ENCODE peak calls at places on chromosome 1, in six cellular contexts. S is astrocyte of the cerebellum, W is endothelial cell of umbilical vein, C is tibial nerve, T is cardiac fibroblast, L is left lung. R is an unnamed sample.

GRCh38 chr1:72397786-72398185 is 115.4 kb upstream of the NEGR1 start:
- DNase-seq in S (peak), W (peak), C (no peak), T (peak), L (no peak), R (no peak)

GRCh38 chr1:30523055-30524020 is 200.0 kb downstream of the MATN1 start:
- DNase-seq in S (peak), W (no peak), C (no peak), T (peak), L (no peak), R (peak)

GRCh38 chr1:200346744-200347143 is 63.1 kb downstream of the ZNF281 start:
- DNase-seq in S (no peak), W (no peak), C (no peak), T (peak), L (no peak), R (no peak)

GRCh38 chr1:209890606-209891330 is 47.2 kb upstream of the SYT14 start:
- DNase-seq in S (no peak), W (peak), C (no peak), T (no peak), L (no peak), R (no peak)

GRCh38 chr1:79042117-79042516 is 35.6 kb upstream of the ADGRL4 start:
- DNase-seq in S (peak), W (peak), C (no peak), T (peak), L (no peak), R (no peak)

GRCh38 chr1:74193908-74194307 is 4.1 kb downstream of the LRRIQ3 start:
- DNase-seq in S (peak), W (no peak), C (no peak), T (peak), L (no peak), R (no peak)

GRCh38 chr1:235079443-235079967 is 49.1 kb downstream of the TOMM20 start:
- DNase-seq in S (no peak), W (peak), C (no peak), T (no peak), L (peak), R (no peak)

GRCh38 chr1:114956570-114956969 is 73.1 kb upstream of the TSHB start:
- DNase-seq in S (no peak), W (peak), C (no peak), T (peak), L (no peak), R (no peak)

GRCh38 chr1:239558559-239558958 is 172.2 kb downstream of the CHRM3 start:
- DNase-seq in S (no peak), W (no peak), C (no peak), T (no peak), L (no peak), R (no peak)

GRCh38 chr1:109167114-109167513 is 46.6 kb upstream of the SARS1 start:
- DNase-seq in S (no peak), W (no peak), C (no peak), T (peak), L (no peak), R (no peak)

GRCh38 chr1:165696625-165697100 is 1.7 kb downstream of the ALDH9A1 start:
- DNase-seq in S (peak), W (peak), C (no peak), T (peak), L (no peak), R (no peak)

GRCh38 chr1:15429701-15430149 is 8.5 kb upstream of the CTRC start:
- DNase-seq in S (no peak), W (no peak), C (no peak), T (no peak), L (no peak), R (no peak)

GRCh38 chr1:9763914-9764313 is 59.9 kb downstream of the CLSTN1 start:
- DNase-seq in S (no peak), W (no peak), C (no peak), T (no peak), L (no peak), R (no peak)

GRCh38 chr1:17128361-17128760 is 9.1 kb upstream of the PADI2 start:
- DNase-seq in S (peak), W (peak), C (no peak), T (peak), L (no peak), R (no peak)

GRCh38 chr1:2829846-2830615 is 28.5 kb upstream of the TTC34 start:
- DNase-seq in S (no peak), W (no peak), C (no peak), T (no peak), L (peak), R (no peak)

GRCh38 chr1:202505356-202505755 is 156.9 kb downstream of the PPP1R12B start:
- DNase-seq in S (peak), W (peak), C (no peak), T (peak), L (no peak), R (no peak)

GRCh38 chr1:84621553-84621952 is 47.3 kb upstream of the CTBS start:
- DNase-seq in S (no peak), W (no peak), C (no peak), T (no peak), L (no peak), R (no peak)

GRCh38 chr1:96865731-96866684 is 144.4 kb downstream of the PTBP2 start:
- DNase-seq in S (peak), W (peak), C (no peak), T (peak), L (no peak), R (no peak)

GRCh38 chr1:219188331-219188803 is 14.7 kb downstream of the LYPLAL1 start:
- DNase-seq in S (no peak), W (peak), C (no peak), T (no peak), L (no peak), R (no peak)

GRCh38 chr1:21614419-21615115 is 54.6 kb downstream of the RAP1GAP start:
- DNase-seq in S (no peak), W (no peak), C (no peak), T (no peak), L (no peak), R (no peak)

GRCh38 chr1:37056201-37056764 is 22.0 kb upstream of the GRIK3 start:
- DNase-seq in S (no peak), W (no peak), C (no peak), T (no peak), L (no peak), R (no peak)

GRCh38 chr1:211638723-211639122 is 36.7 kb downstream of the NEK2 start:
- DNase-seq in S (no peak), W (no peak), C (no peak), T (peak), L (no peak), R (no peak)

GRCh38 chr1:217524787-217525520 is 105.9 kb downstream of the GPATCH2 start:
- DNase-seq in S (no peak), W (peak), C (no peak), T (peak), L (no peak), R (no peak)

GRCh38 chr1:196690582-196690981 is 38.7 kb downstream of the CFH start:
- DNase-seq in S (no peak), W (no peak), C (no peak), T (no peak), L (no peak), R (no peak)

GRCh38 chr1:44780583-44781121 is 5.3 kb downstream of the RPS8 start:
- DNase-seq in S (no peak), W (no peak), C (no peak), T (no peak), L (peak), R (no peak)

GRCh38 chr1:11790880-11791715 is 14.7 kb downstream of the MTHFR start:
- DNase-seq in S (peak), W (peak), C (peak), T (peak), L (peak), R (no peak)

GRCh38 chr1:31699341-31699891 is 4.4 kb downstream of the COL16A1 start:
- DNase-seq in S (no peak), W (no peak), C (no peak), T (no peak), L (peak), R (no peak)

GRCh38 chr1:206912445-206913095 is 9.2 kb downstream of the FCMR start:
- DNase-seq in S (peak), W (peak), C (peak), T (peak), L (no peak), R (no peak)

GRCh38 chr1:217343907-217344306 is 287.0 kb downstream of the GPATCH2 start:
- DNase-seq in S (no peak), W (no peak), C (no peak), T (no peak), L (no peak), R (no peak)

GRCh38 chr1:35500439-35500838 is 56.8 kb downstream of the KIAA0319L start:
- DNase-seq in S (no peak), W (no peak), C (no peak), T (no peak), L (no peak), R (no peak)

GRCh38 chr1:218516526-218516925 is 171.4 kb downstream of the TGFB2 start:
- DNase-seq in S (no peak), W (no peak), C (no peak), T (peak), L (no peak), R (no peak)

GRCh38 chr1:145995964-145996432 is 381 bp downstream of the TXNIP start:
- DNase-seq in S (no peak), W (peak), C (no peak), T (no peak), L (no peak), R (no peak)

GRCh38 chr1:236980673-236981072 is 23.6 kb downstream of the MT1HL1 start:
- DNase-seq in S (no peak), W (no peak), C (no peak), T (no peak), L (no peak), R (no peak)

GRCh38 chr1:214414691-214415090 is 133.7 kb downstream of the SMYD2 start:
- DNase-seq in S (no peak), W (no peak), C (no peak), T (no peak), L (no peak), R (no peak)

GRCh38 chr1:36872858-36873257 is 161.5 kb downstream of the GRIK3 start:
- DNase-seq in S (no peak), W (no peak), C (no peak), T (no peak), L (no peak), R (peak)

GRCh38 chr1:115655307-115655664 is 13.5 kb downstream of the VANGL1 start:
- DNase-seq in S (no peak), W (no peak), C (no peak), T (no peak), L (no peak), R (no peak)

GRCh38 chr1:46019348-46019747 is 113.1 kb downstream of the PIK3R3 start:
- DNase-seq in S (no peak), W (no peak), C (no peak), T (no peak), L (no peak), R (no peak)

GRCh38 chr1:93200714-93201113 is 20.2 kb downstream of the CCDC18 start:
- DNase-seq in S (no peak), W (no peak), C (no peak), T (no peak), L (no peak), R (no peak)

GRCh38 chr1:82091729-82092128 is 291.0 kb downstream of the ADGRL2 start:
- DNase-seq in S (no peak), W (no peak), C (no peak), T (peak), L (no peak), R (no peak)
- TF ChIP-seq CTCF in S (peak), W (no peak), C (no peak), T (peak), L (no peak), R (no peak)

DNA sequence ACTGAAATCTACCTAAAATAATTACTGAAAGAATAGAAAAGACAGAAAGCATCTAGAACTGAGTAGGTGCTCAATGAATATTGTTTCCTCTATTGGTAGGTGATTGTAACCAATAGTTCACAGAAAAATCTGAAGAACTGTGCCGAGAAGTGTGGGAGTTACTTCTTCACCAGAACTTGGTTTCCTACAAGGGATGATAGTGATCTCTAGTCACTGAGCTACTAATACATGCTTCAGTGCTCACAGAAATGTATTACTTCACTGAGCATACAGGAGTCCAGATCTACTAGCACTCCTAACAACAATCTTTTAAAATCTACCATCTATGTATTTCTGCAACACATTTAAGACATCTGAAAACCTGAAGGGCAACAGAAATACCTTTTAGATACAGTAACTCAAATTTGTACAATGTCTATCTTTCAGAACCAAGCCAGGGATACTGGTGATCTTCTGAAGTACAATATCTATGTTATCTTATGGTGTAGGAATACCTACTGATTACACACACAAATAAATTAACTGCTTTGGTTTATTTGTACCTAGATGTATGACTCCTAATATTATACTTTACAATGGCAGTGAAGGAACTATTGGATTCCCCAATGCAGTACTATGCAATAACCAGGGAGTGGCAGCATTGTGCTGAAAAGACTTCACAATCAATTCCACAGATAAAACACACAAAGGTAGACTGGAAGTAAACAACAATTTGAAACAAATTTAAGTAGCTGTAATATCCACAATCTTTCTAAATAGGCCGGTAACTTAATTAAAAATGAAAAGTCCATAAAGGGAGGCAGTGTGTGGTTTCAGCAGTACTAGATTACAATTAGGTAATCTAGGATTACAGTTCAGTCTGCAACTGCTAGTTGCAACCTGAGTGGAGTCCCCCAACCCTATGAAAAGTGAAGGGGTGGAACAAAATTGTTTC is 243.0 kb downstream of the SLC45A1 start:
- DNase-seq in S (peak), W (peak), C (no peak), T (peak), L (no peak), R (no peak)
- TF ChIP-seq CTCF in S (peak), W (peak), C (peak), T (peak), L (peak), R (peak)

GRCh38 chr1:53541263-53541625 is 82.0 kb downstream of the DMRTB1 start:
- DNase-seq in S (no peak), W (no peak), C (no peak), T (no peak), L (peak), R (no peak)

GRCh38 chr1:53542551-53542950 is 83.4 kb downstream of the DMRTB1 start:
- DNase-seq in S (no peak), W (no peak), C (no peak), T (no peak), L (peak), R (no peak)

GRCh38 chr1:53543130-53543770 is 84.1 kb downstream of the DMRTB1 start:
- DNase-seq in S (no peak), W (no peak), C (no peak), T (no peak), L (peak), R (no peak)

GRCh38 chr1:53540604-53541262 is 81.5 kb downstream of the DMRTB1 start:
- DNase-seq in S (no peak), W (no peak), C (no peak), T (no peak), L (peak), R (no peak)

GRCh38 chr1:53541761-53542550 is 82.8 kb downstream of the DMRTB1 start:
- DNase-seq in S (peak), W (no peak), C (no peak), T (peak), L (peak), R (no peak)
- TF ChIP-seq CTCF in S (peak), W (peak), C (no peak), T (peak), L (no peak), R (peak)

GRCh38 chr1:171081994-171082295 is 8.8 kb upstream of the FMO3 start:
- DNase-seq in S (no peak), W (no peak), C (no peak), T (no peak), L (no peak), R (no peak)

GRCh38 chr1:171083222-171083621 is 7.5 kb upstream of the FMO3 start:
- DNase-seq in S (no peak), W (no peak), C (no peak), T (no peak), L (no peak), R (no peak)

GRCh38 chr1:171084879-171085278 is 5.8 kb upstream of the FMO3 start:
- DNase-seq in S (no peak), W (no peak), C (no peak), T (no peak), L (no peak), R (no peak)

GRCh38 chr1:171084091-171084490 is 6.6 kb upstream of the FMO3 start:
- DNase-seq in S (no peak), W (no peak), C (no peak), T (no peak), L (no peak), R (no peak)

GRCh38 chr1:171081220-171081993 is 9.3 kb upstream of the FMO3 start:
- DNase-seq in S (peak), W (peak), C (no peak), T (peak), L (no peak), R (no peak)
- TF ChIP-seq CTCF in S (no peak), W (no peak), C (peak), T (peak), L (no peak), R (peak)

DNA sequence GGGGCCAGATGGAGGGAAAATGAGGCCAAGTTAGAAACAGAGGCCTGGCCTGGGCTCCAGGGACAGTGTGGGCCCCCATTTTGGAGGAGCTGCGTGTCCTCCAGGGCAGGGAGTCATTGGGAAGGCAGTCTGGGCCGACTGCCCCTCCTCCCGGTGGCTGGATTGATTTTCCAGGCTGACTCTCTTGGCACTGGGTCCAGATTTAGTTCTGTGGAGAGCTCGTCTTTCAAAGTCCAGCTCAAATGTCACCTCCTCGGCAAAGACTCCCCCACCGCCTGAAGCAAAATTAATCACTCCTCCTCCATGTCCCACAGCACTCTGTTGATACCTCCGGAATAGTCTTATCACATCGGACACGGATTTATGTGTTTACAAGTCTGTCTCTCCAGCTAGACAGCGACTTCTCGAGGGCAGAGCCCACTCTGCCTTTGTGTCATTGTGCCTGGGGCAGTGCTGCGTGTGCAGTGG is 175.1 kb downstream of the CAMTA1 start:
- DNase-seq in S (peak), W (peak), C (no peak), T (peak), L (no peak), R (no peak)
- TF ChIP-seq CTCF in S (no peak), W (no peak), C (no peak), T (no peak), L (no peak), R (no peak)

GRCh38 chr1:24424990-24425389 is 9.4 kb downstream of the NIPAL3 start:
- DNase-seq in S (no peak), W (no peak), C (no peak), T (no peak), L (no peak), R (no peak)

GRCh38 chr1:24424207-24424606 is 8.6 kb downstream of the NIPAL3 start:
- DNase-seq in S (no peak), W (no peak), C (no peak), T (no peak), L (no peak), R (no peak)

GRCh38 chr1:24418898-24419628 is 3.5 kb downstream of the NIPAL3 start:
- DNase-seq in S (peak), W (no peak), C (no peak), T (peak), L (peak), R (no peak)

GRCh38 chr1:24420547-24420946 is 4.9 kb downstream of the NIPAL3 start:
- DNase-seq in S (no peak), W (no peak), C (no peak), T (peak), L (no peak), R (no peak)

DNA sequence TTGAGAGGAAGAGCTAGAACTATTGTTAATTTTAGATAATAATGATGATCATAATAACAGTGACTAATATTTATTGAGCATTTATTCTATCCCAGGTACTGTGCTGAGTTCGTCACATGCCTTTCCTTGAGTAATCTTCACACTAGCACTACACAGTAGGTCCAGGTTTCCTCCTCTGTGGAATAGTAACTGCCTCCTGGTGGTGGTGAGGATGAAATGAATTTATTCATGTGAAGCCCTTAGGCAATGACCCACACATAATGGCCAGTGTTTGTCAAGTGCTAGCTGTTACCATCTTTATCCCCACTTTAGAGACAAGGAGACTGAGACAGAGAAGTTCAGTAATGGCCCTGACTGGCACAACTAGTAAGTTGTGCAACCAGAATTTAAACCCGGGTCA is 5.9 kb downstream of the NIPAL3 start:
- DNase-seq in S (no peak), W (no peak), C (no peak), T (no peak), L (no peak), R (no peak)
- TF ChIP-seq CTCF in S (no peak), W (no peak), C (no peak), T (no peak), L (no peak), R (peak)

GRCh38 chr1:33332357-33332789 is 11.5 kb upstream of the A3GALT2 start:
- DNase-seq in S (peak), W (no peak), C (no peak), T (peak), L (no peak), R (no peak)

GRCh38 chr1:33330906-33331305 is 10.0 kb upstream of the A3GALT2 start:
- DNase-seq in S (no peak), W (no peak), C (no peak), T (no peak), L (no peak), R (no peak)

GRCh38 chr1:33330376-33330890 is 9.5 kb upstream of the A3GALT2 start:
- DNase-seq in S (no peak), W (no peak), C (no peak), T (no peak), L (no peak), R (no peak)

GRCh38 chr1:33332881-33333280 is 12.0 kb upstream of the A3GALT2 start:
- DNase-seq in S (no peak), W (no peak), C (no peak), T (no peak), L (no peak), R (no peak)

GRCh38 chr1:33331444-33332356 is 10.8 kb upstream of the A3GALT2 start:
- DNase-seq in S (no peak), W (no peak), C (no peak), T (no peak), L (no peak), R (no peak)
- TF ChIP-seq CTCF in S (no peak), W (no peak), C (no peak), T (no peak), L (no peak), R (no peak)

R was measured in type B pancreatic cell.